ENCODE peak calls at places on chromosomes 5 and 9, in five cellular contexts. One of them, this sample, is unnamed.

GRCh38 chr5:53031695-53032096 is 42.5 kb downstream of the ITGA2 start:
- DNase-seq in ovary: no peak
- DNase-seq in NB4: peak
- DNase-seq in uterus: no peak
- DNase-seq in IMR-90: peak
- DNase-seq in this sample: no peak

GRCh38 chr9:5801739-5802113 is 31.2 kb downstream of the ERMP1 start:
- DNase-seq in NB4: no peak
- DNase-seq in IMR-90: no peak
- DNase-seq in ovary: no peak
- DNase-seq in uterus: no peak
- DNase-seq in this sample: no peak

GRCh38 chr9:32709871-32710270 is 73.5 kb upstream of the TMEM215 start:
- DNase-seq in IMR-90: no peak
- DNase-seq in NB4: no peak
- DNase-seq in ovary: no peak
- DNase-seq in uterus: no peak
- DNase-seq in this sample: no peak

GRCh38 chr5:103522586-103522985 is 40.0 kb downstream of the NUDT12 start:
- DNase-seq in IMR-90: no peak
- DNase-seq in ovary: no peak
- DNase-seq in uterus: no peak
- DNase-seq in NB4: no peak
- DNase-seq in this sample: no peak

GRCh38 chr9:115594551-115594950 is 476.6 kb upstream of the TNC start:
- DNase-seq in IMR-90: peak
- DNase-seq in ovary: no peak
- DNase-seq in uterus: no peak
- DNase-seq in NB4: no peak
- DNase-seq in this sample: no peak

GRCh38 chr9:113566712-113567071 is 103.2 kb downstream of the RGS3 start:
- DNase-seq in uterus: peak
- DNase-seq in NB4: no peak
- DNase-seq in IMR-90: no peak
- DNase-seq in ovary: no peak
- DNase-seq in this sample: no peak

GRCh38 chr5:107513337-107514125 is 157.2 kb downstream of the EFNA5 start:
- DNase-seq in IMR-90: no peak
- DNase-seq in uterus: no peak
- DNase-seq in ovary: no peak
- DNase-seq in NB4: no peak
- DNase-seq in this sample: no peak

GRCh38 chr5:124888050-124888506 is 141.6 kb upstream of the ZNF608 start:
- DNase-seq in NB4: no peak
- DNase-seq in uterus: no peak
- DNase-seq in IMR-90: no peak
- DNase-seq in ovary: no peak
- DNase-seq in this sample: no peak

GRCh38 chr9:102295188-102295587 is 556.7 kb upstream of the GRIN3A start:
- DNase-seq in NB4: no peak
- DNase-seq in uterus: no peak
- DNase-seq in ovary: no peak
- DNase-seq in IMR-90: no peak
- DNase-seq in this sample: no peak

GRCh38 chr5:1299511-1299850 is 4.6 kb upstream of the TERT start:
- DNase-seq in uterus: no peak
- DNase-seq in ovary: no peak
- DNase-seq in IMR-90: no peak
- DNase-seq in NB4: peak
- DNase-seq in this sample: no peak

GRCh38 chr5:113608113-113608551 is 94.6 kb downstream of the YTHDC2 start:
- DNase-seq in uterus: no peak
- DNase-seq in IMR-90: peak
- DNase-seq in ovary: no peak
- DNase-seq in NB4: peak
- DNase-seq in this sample: no peak

GRCh38 chr9:97419315-97419867 is 7.5 kb downstream of the TDRD7 start:
- DNase-seq in ovary: no peak
- DNase-seq in uterus: no peak
- DNase-seq in NB4: no peak
- DNase-seq in IMR-90: peak
- DNase-seq in this sample: no peak

GRCh38 chr9:113567361-113568080 is 104.0 kb downstream of the RGS3 start:
- DNase-seq in NB4: no peak
- DNase-seq in IMR-90: no peak
- DNase-seq in uterus: peak
- DNase-seq in ovary: no peak
- DNase-seq in this sample: no peak

GRCh38 chr9:132288371-132288770 is 66.4 kb downstream of the SETX start:
- DNase-seq in ovary: no peak
- DNase-seq in uterus: no peak
- DNase-seq in IMR-90: peak
- DNase-seq in NB4: no peak
- DNase-seq in this sample: no peak

GRCh38 chr5:59503223-59503622 is 390.3 kb downstream of the PDE4D start:
- DNase-seq in IMR-90: no peak
- DNase-seq in uterus: no peak
- DNase-seq in NB4: no peak
- DNase-seq in ovary: no peak
- DNase-seq in this sample: no peak

GRCh38 chr5:72209515-72210115 is 102.3 kb downstream of the MAP1B start:
- DNase-seq in uterus: peak
- DNase-seq in ovary: no peak
- DNase-seq in IMR-90: no peak
- DNase-seq in NB4: peak
- DNase-seq in this sample: no peak

GRCh38 chr5:17340816-17341215 is 123.4 kb downstream of the BASP1 start:
- DNase-seq in ovary: no peak
- DNase-seq in uterus: no peak
- DNase-seq in NB4: no peak
- DNase-seq in IMR-90: peak
- DNase-seq in this sample: no peak

GRCh38 chr5:175467983-175468698 is 10.2 kb upstream of the SFXN1 start:
- DNase-seq in IMR-90: no peak
- DNase-seq in uterus: no peak
- DNase-seq in NB4: no peak
- DNase-seq in ovary: no peak
- DNase-seq in this sample: no peak

GRCh38 chr9:20989923-20990341 is 41.5 kb downstream of the HACD4 start:
- DNase-seq in IMR-90: no peak
- DNase-seq in uterus: peak
- DNase-seq in NB4: peak
- DNase-seq in ovary: no peak
- DNase-seq in this sample: no peak

GRCh38 chr9:113542741-113543140 is 79.2 kb downstream of the RGS3 start:
- DNase-seq in NB4: no peak
- DNase-seq in uterus: no peak
- DNase-seq in ovary: no peak
- DNase-seq in IMR-90: no peak
- DNase-seq in this sample: no peak

GRCh38 chr5:123690821-123691220 is 178.8 kb downstream of the CSNK1G3 start:
- DNase-seq in NB4: no peak
- DNase-seq in ovary: no peak
- DNase-seq in uterus: no peak
- DNase-seq in IMR-90: peak
- DNase-seq in this sample: no peak

GRCh38 chr9:133823189-133824105 is 85.3 kb upstream of the SARDH start:
- DNase-seq in NB4: no peak
- DNase-seq in ovary: no peak
- DNase-seq in IMR-90: no peak
- DNase-seq in uterus: no peak
- DNase-seq in this sample: no peak
- TF ChIP-seq POLR2A in NB4: no peak
- TF ChIP-seq POLR2A in ovary: no peak
- TF ChIP-seq POLR2A in IMR-90: no peak
- TF ChIP-seq POLR2A in uterus: no peak
- TF ChIP-seq POLR2A in this sample: no peak

DNA sequence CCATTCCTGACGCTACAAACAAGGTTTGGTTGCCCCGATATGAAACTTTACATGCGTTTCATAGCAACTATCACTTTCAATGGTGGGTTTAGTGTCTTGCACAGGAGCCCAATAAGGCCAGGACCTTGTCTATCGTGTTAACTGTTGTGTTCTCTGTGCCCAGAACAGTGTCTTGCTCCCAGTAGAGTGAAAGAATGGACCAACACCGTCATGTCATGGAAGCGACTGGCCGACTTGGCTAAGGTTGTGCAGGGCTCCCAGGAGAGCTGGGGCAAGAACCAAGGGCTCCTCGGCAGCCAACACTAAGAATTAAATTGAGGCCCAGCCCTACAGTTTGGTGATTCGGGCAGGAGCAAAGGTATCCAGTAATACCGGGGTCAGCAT is 498 bp upstream of the ARHGEF37 start:
- DNase-seq in uterus: no peak
- DNase-seq in NB4: no peak
- DNase-seq in ovary: no peak
- DNase-seq in IMR-90: no peak
- DNase-seq in this sample: peak
- TF ChIP-seq POLR2A in uterus: no peak
- TF ChIP-seq POLR2A in NB4: no peak
- TF ChIP-seq POLR2A in ovary: no peak
- TF ChIP-seq POLR2A in IMR-90: no peak
- TF ChIP-seq POLR2A in this sample: no peak

GRCh38 chr9:34634551-34634945 is 3.0 kb downstream of the SIGMAR1 start:
- DNase-seq in uterus: no peak
- DNase-seq in NB4: no peak
- DNase-seq in ovary: no peak
- DNase-seq in IMR-90: no peak
- DNase-seq in this sample: no peak
- TF ChIP-seq POLR2A in uterus: no peak
- TF ChIP-seq POLR2A in NB4: no peak
- TF ChIP-seq POLR2A in ovary: no peak
- TF ChIP-seq POLR2A in IMR-90: no peak
- TF ChIP-seq POLR2A in this sample: no peak

GRCh38 chr5:32605766-32606152 is 20.4 kb downstream of the SUB1 start:
- DNase-seq in ovary: no peak
- DNase-seq in IMR-90: no peak
- DNase-seq in uterus: no peak
- DNase-seq in NB4: no peak
- DNase-seq in this sample: no peak
- TF ChIP-seq POLR2A in ovary: no peak
- TF ChIP-seq POLR2A in IMR-90: no peak
- TF ChIP-seq POLR2A in uterus: no peak
- TF ChIP-seq POLR2A in NB4: no peak
- TF ChIP-seq POLR2A in this sample: no peak

DNA sequence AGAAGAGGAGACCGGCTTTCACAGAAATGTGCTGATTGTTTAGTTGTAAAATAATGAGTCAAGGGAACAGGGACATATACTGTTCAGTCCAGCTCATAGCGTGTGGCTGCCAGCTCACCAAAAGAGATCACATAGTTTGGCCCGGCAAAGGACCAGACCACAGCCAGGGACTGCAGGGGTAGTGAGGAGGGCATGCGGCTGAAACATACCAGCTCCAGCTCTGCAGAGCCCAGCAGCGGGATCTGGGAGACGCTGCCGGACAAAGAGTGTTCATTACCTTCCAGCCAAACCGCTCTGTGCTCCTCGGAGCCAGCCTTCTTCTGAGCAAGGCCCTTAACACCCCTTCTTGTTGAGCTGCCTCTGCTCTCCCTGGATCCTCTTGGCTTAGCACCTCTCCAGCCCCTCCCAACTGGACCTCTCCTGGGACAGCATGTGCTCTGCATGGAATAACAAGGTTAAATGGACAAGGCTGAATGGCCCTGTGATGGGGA is 116.8 kb upstream of the CNTLN start:
- DNase-seq in uterus: no peak
- DNase-seq in NB4: no peak
- DNase-seq in IMR-90: peak
- DNase-seq in ovary: peak
- DNase-seq in this sample: no peak
- TF ChIP-seq POLR2A in uterus: no peak
- TF ChIP-seq POLR2A in NB4: no peak
- TF ChIP-seq POLR2A in IMR-90: no peak
- TF ChIP-seq POLR2A in ovary: no peak
- TF ChIP-seq POLR2A in this sample: no peak

DNA sequence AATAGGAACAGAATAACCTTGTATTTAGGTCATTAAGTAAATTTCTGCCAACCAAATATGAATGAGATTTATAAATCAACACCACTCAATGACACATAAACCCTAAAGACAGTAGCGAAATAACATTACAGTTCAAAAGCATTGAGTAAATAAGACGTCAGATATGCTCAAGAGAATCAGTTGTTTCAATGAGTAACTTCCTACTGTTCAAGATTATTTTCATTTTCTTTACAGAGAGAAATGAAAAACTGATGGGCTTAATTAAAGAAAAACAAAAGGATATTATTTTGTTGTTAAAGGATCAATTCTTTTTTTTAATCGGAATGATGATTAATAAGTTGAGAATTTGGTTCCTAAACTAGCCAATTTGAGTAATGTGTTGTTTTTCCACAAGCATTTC is 150.1 kb downstream of the BNC2 start:
- DNase-seq in uterus: no peak
- DNase-seq in IMR-90: no peak
- DNase-seq in NB4: no peak
- DNase-seq in ovary: no peak
- DNase-seq in this sample: no peak
- TF ChIP-seq POLR2A in uterus: no peak
- TF ChIP-seq POLR2A in IMR-90: no peak
- TF ChIP-seq POLR2A in NB4: no peak
- TF ChIP-seq POLR2A in ovary: no peak
- TF ChIP-seq POLR2A in this sample: no peak

DNA sequence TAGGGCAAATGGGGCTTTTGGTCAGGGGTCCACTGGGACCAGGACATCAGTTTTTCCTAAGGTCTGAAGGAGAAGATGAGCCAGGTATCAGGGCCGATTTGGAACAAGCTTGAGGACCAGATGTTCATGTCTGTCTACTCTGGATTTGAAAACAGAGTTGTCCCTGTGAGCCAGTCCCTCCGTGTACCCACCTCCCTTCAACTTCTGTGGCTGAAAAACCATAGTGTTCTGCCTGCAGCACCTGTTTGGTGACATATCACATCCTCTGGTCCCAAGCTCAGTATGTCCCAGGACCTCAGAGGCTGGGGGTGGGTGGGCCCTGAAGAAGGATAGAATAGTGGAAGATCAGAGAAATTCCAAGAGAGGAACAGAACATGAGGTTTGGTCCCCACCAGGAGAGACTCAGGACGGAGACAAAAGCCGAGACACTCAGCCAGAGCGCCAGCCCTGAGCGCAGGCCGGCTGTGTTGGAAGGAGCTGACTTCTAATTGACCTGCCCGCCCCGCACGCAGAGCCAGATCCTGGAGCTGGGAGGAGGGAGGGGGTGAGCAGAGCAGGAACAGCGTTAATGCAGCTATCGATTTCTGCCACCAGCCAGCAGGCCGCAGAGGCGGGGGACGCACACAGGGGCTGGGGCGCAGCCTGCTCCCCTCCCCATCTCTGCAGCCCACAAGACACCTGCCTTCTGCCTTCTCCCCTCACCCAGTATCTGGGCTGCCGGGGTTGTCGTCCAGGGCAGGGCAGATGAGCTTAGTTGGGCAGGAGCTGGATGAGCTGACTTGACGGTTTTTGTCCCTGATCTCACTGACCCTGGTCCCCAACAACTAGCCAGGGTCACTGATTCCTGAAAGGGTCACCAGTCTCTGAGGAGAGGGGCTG is 29.5 kb downstream of the CXXC5 start:
- DNase-seq in uterus: no peak
- DNase-seq in NB4: no peak
- DNase-seq in IMR-90: no peak
- DNase-seq in ovary: no peak
- DNase-seq in this sample: no peak
- TF ChIP-seq POLR2A in uterus: no peak
- TF ChIP-seq POLR2A in NB4: no peak
- TF ChIP-seq POLR2A in IMR-90: no peak
- TF ChIP-seq POLR2A in ovary: no peak
- TF ChIP-seq POLR2A in this sample: no peak

GRCh38 chr5:136080483-136081180 is 51.8 kb downstream of the TGFBI start:
- DNase-seq in IMR-90: peak
- DNase-seq in uterus: peak
- DNase-seq in ovary: peak
- DNase-seq in NB4: peak
- DNase-seq in this sample: no peak
- TF ChIP-seq POLR2A in IMR-90: peak
- TF ChIP-seq POLR2A in uterus: peak
- TF ChIP-seq POLR2A in ovary: peak
- TF ChIP-seq POLR2A in NB4: no peak
- TF ChIP-seq POLR2A in this sample: no peak

This sample was measured in vagina.